ENCODE peak calls at places on chromosomes 7 and 10, in four cellular contexts. F, O, K and D are unnamed samples.

GRCh38 chr10:7819126-7819470 is 793 bp downstream of the TAF3 start:
- DNase-seq in K (peak; percentile 51), O (no peak), F (no peak), D (peak; percentile 41)

GRCh38 chr7:44880317-44881018 is 4.9 kb downstream of the PURB start:
- DNase-seq in O (no peak), K (no peak), F (no peak), D (no peak)

GRCh38 chr7:43260980-43261878 is 148.8 kb downstream of the HECW1 start:
- DNase-seq in F (peak; percentile 38), O (peak; percentile 38), K (peak; percentile 73), D (peak; percentile 75)

GRCh38 chr10:77915299-77916105 is 11.1 kb downstream of the DLG5 start:
- DNase-seq in O (no peak), K (no peak), F (no peak), D (no peak)

GRCh38 chr10:16116404-16117304 is 256.3 kb upstream of the MINDY3 start:
- DNase-seq in F (no peak), K (no peak), O (no peak), D (no peak)

GRCh38 chr7:55556031-55556430 is 16.3 kb downstream of the VOPP1 start:
- DNase-seq in K (no peak), F (no peak), O (no peak), D (no peak)

GRCh38 chr7:85154282-85154937 is 32.4 kb downstream of the SEMA3D start:
- DNase-seq in O (no peak), K (no peak), F (no peak), D (no peak)

GRCh38 chr10:103949728-103950127 is 17.2 kb upstream of the SLK start:
- DNase-seq in F (no peak), K (no peak), O (no peak), D (no peak)

GRCh38 chr7:27165655-27166474 is 528 bp upstream of the HOXA9 start:
- DNase-seq in K (peak; percentile 43), O (no peak), F (no peak), D (no peak)

GRCh38 chr7:130901209-130901783 is 167.3 kb upstream of the KLF14 start:
- DNase-seq in F (no peak), O (no peak), K (peak; percentile 85), D (no peak)
- H3K27ac ChIP-seq in F (no peak overlapping the region), O (no peak overlapping the region), K (peak overlapping the region; percentile 73), D (no peak overlapping the region)

GRCh38 chr10:31944071-31944433 is 15.4 kb upstream of the ARHGAP12 start:
- DNase-seq in F (no peak), O (no peak), K (no peak), D (no peak)
- H3K27ac ChIP-seq in F (no peak overlapping the region), O (no peak overlapping the region), K (no peak overlapping the region), D (no peak overlapping the region)

GRCh38 chr7:18082169-18082568 is 54.5 kb upstream of the PRPS1L1 start:
- DNase-seq in K (no peak), F (no peak), O (no peak), D (no peak)

GRCh38 chr7:18081617-18082016 is 54.0 kb upstream of the PRPS1L1 start:
- DNase-seq in F (no peak), K (no peak), O (no peak), D (no peak)

GRCh38 chr7:18087687-18088078 is 60.0 kb upstream of the PRPS1L1 start:
- DNase-seq in O (no peak), F (no peak), K (no peak), D (no peak)

GRCh38 chr7:18087031-18087686 is 59.5 kb upstream of the PRPS1L1 start:
- DNase-seq in F (no peak), O (no peak), K (peak; percentile 45), D (no peak)

GRCh38 chr7:18086165-18087030 is 58.8 kb upstream of the PRPS1L1 start:
- DNase-seq in F (no peak), O (no peak), K (peak; percentile 50), D (no peak)
- H3K27ac ChIP-seq in F (no peak overlapping the region), O (no peak overlapping the region), K (no peak overlapping the region), D (no peak overlapping the region)

GRCh38 chr10:61903991-61904350 is 2.5 kb downstream of the ARID5B start:
- DNase-seq in F (no peak), K (no peak), O (no peak), D (no peak)
- H3K27ac ChIP-seq in F (peak overlapping the region; percentile 92), K (peak overlapping the region; percentile 96), O (peak overlapping the region; percentile 95), D (no peak overlapping the region)

DNA sequence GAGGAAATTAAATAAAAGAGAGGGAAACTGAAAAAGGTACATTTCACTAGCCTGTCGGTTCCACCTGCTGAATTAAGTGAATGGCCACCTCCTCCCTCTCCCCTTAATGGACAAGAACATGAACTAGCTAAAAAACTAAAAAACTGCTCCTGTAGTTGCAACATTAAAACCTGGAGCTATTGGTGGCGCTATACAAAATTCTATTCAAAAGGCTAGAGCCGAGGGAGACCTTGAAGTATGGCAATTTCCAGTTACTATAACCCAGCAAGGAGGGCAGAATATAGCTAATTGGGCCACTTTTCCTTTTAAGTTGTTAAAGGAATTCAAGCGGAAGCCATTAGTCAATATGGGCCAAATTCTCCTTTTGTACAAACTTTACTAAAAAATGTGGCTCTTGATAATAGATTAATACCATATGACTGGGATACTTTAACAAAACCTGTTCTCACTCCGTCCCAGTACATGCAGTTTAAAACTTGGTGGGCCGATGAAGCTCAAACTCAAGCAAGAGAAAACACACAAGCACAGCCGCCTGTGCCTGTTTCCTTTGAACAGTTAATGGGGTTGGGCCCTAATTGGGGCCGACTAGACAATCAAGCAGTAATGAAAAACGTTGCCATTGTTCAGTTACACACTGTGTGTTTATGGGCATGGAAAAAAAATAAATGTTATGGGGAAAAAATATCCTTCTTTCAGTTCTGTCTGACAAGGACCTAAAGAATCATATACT is 6.5 kb upstream of the CHST3 start:
- DNase-seq in F (no peak), K (no peak), O (no peak), D (no peak)
- H3K27ac ChIP-seq in F (no peak overlapping the region), K (no peak overlapping the region), O (no peak overlapping the region), D (no peak overlapping the region)

DNA sequence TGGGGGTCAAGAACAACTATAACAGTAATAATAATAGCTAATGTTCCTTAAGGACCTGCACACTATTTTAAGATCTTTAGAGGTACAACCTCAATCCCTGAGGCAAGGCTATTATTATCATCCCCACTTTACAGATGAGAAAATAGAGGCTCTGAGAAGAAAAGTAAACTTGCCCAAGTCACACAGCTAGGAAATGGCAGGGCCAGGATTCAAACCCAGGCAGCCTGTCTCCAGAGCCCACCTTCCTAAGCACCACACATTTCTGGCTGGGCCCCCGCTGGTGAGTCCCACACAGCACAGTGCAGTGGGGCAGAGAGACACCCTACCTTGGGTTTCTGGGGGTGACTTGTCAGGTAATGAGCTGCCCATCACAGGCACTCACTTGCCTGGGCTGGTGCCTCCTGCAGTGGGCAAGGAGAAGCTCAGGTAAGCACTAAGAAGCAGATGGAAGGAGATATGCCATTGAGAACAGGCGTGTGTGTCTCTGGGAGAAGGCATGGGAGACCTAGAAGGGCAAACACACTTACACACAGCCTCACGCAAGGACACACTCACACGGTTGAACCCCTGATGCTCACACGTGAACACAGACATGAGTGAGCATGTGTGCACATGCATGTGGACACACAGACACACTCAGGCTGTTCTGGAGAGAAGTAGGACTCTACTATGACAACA is 104.4 kb upstream of the ZMIZ1 start:
- DNase-seq in O (no peak), F (no peak), K (no peak), D (no peak)
- H3K27ac ChIP-seq in O (no peak overlapping the region), F (no peak overlapping the region), K (no peak overlapping the region), D (no peak overlapping the region)

GRCh38 chr7:5686131-5686530 is 95.3 kb downstream of the RNF216 start:
- DNase-seq in O (no peak), K (no peak), F (no peak), D (no peak)
- H3K27ac ChIP-seq in O (no peak overlapping the region), K (no peak overlapping the region), F (peak overlapping the region; percentile 29), D (no peak overlapping the region)

GRCh38 chr7:116232402-116232749 is 22.0 kb downstream of the TES start:
- DNase-seq in F (no peak), O (no peak), K (no peak), D (no peak)

GRCh38 chr7:116231543-116232401 is 21.4 kb downstream of the TES start:
- DNase-seq in F (no peak), O (no peak), K (no peak), D (peak; percentile 13)

GRCh38 chr7:116234517-116235200 is 24.3 kb downstream of the TES start:
- DNase-seq in K (no peak), F (no peak), O (no peak), D (no peak)

GRCh38 chr7:116235380-116235779 is 25.0 kb downstream of the TES start:
- DNase-seq in K (no peak), F (no peak), O (no peak), D (no peak)

GRCh38 chr7:116232920-116233319 is 22.6 kb downstream of the TES start:
- DNase-seq in O (no peak), K (no peak), F (no peak), D (no peak)
- H3K27ac ChIP-seq in O (no peak overlapping the region), K (no peak overlapping the region), F (no peak overlapping the region), D (peak overlapping the region; percentile 12)

DNA sequence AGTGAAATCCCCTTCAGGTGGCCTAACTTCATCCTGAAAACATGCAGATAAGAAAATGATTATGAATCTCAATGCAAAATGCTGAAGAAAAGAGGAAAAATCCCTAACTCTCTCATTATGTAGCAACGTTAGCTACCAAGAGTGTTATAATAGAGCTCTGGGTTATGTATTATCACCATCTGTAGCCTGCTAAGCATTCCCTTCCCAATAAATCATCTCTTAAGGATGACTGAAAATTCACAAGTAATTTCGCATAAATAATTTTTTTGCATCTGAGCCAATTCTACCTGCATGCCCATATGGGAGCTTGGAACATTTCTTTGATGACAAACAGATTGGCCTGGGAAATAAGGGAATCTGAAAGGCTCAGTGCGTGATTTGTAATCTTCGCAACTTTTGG is 216.1 kb downstream of the HTR7 start:
- DNase-seq in K (no peak), O (no peak), F (no peak), D (no peak)
- H3K27ac ChIP-seq in K (no peak overlapping the region), O (no peak overlapping the region), F (no peak overlapping the region), D (no peak overlapping the region)